ENCODE peak calls at places on chromosomes 12 and 14, in four cellular contexts. Z is CD8-positive, alpha-beta T cell; D is neural crest cell; H is cardiac fibroblast. V is an unnamed sample.

GRCh38 chr14:91396959-91397815 is 20.4 kb downstream of the CCDC88C start:
- DNase-seq in H (no peak), D (no peak), Z (peak; percentile 69), V (peak; percentile 56)

GRCh38 chr14:34018125-34018524 is 67.3 kb upstream of the EGLN3 start:
- DNase-seq in D (no peak), H (no peak), Z (no peak), V (no peak)

GRCh38 chr14:42192659-42193425 is 586.2 kb downstream of the LRFN5 start:
- DNase-seq in H (peak; percentile 90), Z (no peak), D (no peak), V (no peak)

GRCh38 chr12:102120886-102121285 is 903 bp downstream of the PARPBP start:
- DNase-seq in H (peak; percentile 27), Z (no peak), D (no peak), V (peak; percentile 30)

GRCh38 chr12:122790393-122791075 is 16.2 kb downstream of the CCDC62 start:
- DNase-seq in D (no peak), H (peak; percentile 20), Z (no peak), V (no peak)

GRCh38 chr12:20220339-20220738 is 148.0 kb upstream of the PDE3A start:
- DNase-seq in Z (no peak), D (no peak), H (peak; percentile 68), V (peak; percentile 5)

GRCh38 chr14:29724991-29725390 is 202.7 kb downstream of the PRKD1 start:
- DNase-seq in D (no peak), H (peak; percentile 60), Z (no peak), V (peak; percentile 25)

GRCh38 chr14:103259801-103260628 is 74.0 kb upstream of the EIF5 start:
- DNase-seq in D (no peak), H (no peak), Z (no peak), V (peak; percentile 39)

GRCh38 chr14:79404874-79405273 is 806.4 kb downstream of the DIO2 start:
- DNase-seq in H (no peak), Z (no peak), D (no peak), V (no peak)

GRCh38 chr12:58668831-58669230 is 251.5 kb downstream of the LRIG3 start:
- DNase-seq in D (no peak), H (no peak), Z (no peak), V (no peak)

GRCh38 chr14:31932675-31933074 is 144.4 kb upstream of the ARHGAP5 start:
- DNase-seq in H (no peak), D (no peak), Z (no peak), V (no peak)

GRCh38 chr12:75177997-75178396 is 31.6 kb downstream of the KCNC2 start:
- DNase-seq in Z (no peak), D (no peak), H (peak; percentile 65), V (peak; percentile 5)

DNA sequence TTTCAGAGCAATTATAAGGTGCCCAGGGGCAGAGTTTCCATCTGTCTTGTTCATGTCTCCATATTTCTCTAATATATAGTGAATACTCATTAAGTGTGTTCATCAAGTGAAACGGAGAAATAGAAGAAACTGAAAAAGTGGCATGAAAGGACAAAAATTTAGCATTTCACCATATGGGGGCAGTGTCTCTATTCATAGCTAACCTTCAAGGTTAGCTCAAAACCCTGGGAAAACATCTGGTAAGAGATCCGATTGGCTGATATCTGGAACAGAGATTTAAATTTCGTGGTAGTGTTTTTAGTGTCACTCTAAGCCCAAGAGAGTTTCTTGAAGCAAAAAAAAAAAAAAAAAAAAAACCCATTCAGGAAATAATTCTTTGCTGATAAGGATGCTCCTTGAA is 367.5 kb downstream of the DAD1 start:
- DNase-seq in Z (no peak), D (no peak), H (peak; percentile 1), V (peak; percentile 14)
- TF ChIP-seq CTCF in Z (no peak), D (peak; percentile 49), H (peak; percentile 30), V (no peak)

DNA sequence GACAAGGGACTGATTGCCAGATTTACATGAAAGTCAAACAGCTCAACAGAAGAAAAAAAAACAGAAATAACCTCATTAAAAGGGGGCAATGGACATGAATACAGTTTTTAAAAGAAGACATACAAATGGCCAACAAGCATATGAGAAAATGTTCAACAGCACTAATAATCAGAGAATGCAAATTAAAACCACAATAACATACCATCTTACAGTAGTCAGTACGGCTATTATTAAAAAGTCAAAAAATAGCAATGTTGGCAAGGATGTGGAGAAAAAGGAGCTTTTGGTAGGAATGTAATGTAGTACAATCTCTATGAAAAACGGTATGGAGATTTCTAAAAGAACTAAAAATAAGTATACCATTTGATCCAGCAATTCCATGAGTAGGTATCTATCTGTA is 272.1 kb downstream of the CEP128 start:
- DNase-seq in H (no peak), Z (no peak), D (no peak), V (no peak)
- TF ChIP-seq CTCF in H (no peak), Z (no peak), D (no peak), V (no peak)

DNA sequence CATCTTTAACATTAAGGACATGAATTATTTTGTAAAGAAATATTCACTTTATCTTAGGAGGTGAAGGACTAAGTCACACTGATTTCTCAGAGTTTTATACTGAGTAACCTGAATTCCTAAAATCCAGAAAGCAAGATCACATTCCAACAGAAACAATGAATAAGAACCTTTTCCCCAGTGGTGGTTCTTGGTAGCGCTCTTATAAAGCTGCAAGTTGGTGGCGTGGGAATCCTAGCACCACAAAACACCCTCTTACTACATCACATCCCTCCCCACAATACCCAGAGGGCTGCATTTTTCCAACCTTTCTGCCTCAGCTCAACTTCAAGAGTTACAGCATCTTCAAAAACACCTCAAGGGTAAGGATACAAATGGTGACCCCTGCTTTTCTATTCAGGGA is 44.0 kb upstream of the SMUG1 start:
- DNase-seq in D (no peak), H (peak; percentile 61), Z (no peak), V (no peak)
- TF ChIP-seq CTCF in D (peak; percentile 42), H (peak; percentile 26), Z (no peak), V (no peak)

GRCh38 chr14:24093901-24094838 is at the start of gene PCK2:
- DNase-seq in D (peak; percentile 71), H (peak; percentile 91), Z (peak; percentile 68), V (peak; percentile 96)
- TF ChIP-seq CTCF in D (no peak), H (no peak), Z (no peak), V (no peak)

V was measured in Calu3.